ENCODE peak calls at places on chromosomes 3 and 15, in nine cellular contexts. One of them, this sample, is unnamed.
A peak's percentile ranks its signal among the peaks of the same experiment; 100 is the strongest.

GRCh38 chr15:70486451-70487379 is 276.6 kb downstream of the UACA start:
- DNase-seq in endothelial cell: no peak
- DNase-seq in putamen: no peak
- DNase-seq in RPMI7951: peak; percentile 99
- DNase-seq in cardiac fibroblast: peak; percentile 88
- DNase-seq in EL: peak; percentile 77
- DNase-seq in neural crest cell: no peak
- DNase-seq in H9: no peak
- DNase-seq in activated CD4-positive, alpha-beta T cell treated with anti-CD3 and anti-CD28 coated beads, Interleukin-2, amount 50 U/mL, for 4 hours: peak; percentile 46
- DNase-seq in this sample: peak; percentile 51

GRCh38 chr3:62101488-62101887 is 271.9 kb downstream of the FEZF2 start:
- DNase-seq in EL: no peak
- DNase-seq in RPMI7951: peak; percentile 60
- DNase-seq in putamen: no peak
- DNase-seq in neural crest cell: no peak
- DNase-seq in activated CD4-positive, alpha-beta T cell treated with anti-CD3 and anti-CD28 coated beads, Interleukin-2, amount 50 U/mL, for 4 hours: no peak
- DNase-seq in H9: no peak
- DNase-seq in endothelial cell: no peak
- DNase-seq in cardiac fibroblast: peak; percentile 32
- DNase-seq in this sample: no peak

GRCh38 chr3:79598594-79598993 is 169.2 kb downstream of the ROBO1 start:
- DNase-seq in RPMI7951: no peak
- DNase-seq in putamen: no peak
- DNase-seq in neural crest cell: no peak
- DNase-seq in H9: no peak
- DNase-seq in endothelial cell: peak; percentile 18
- DNase-seq in activated CD4-positive, alpha-beta T cell treated with anti-CD3 and anti-CD28 coated beads, Interleukin-2, amount 50 U/mL, for 4 hours: no peak
- DNase-seq in cardiac fibroblast: peak; percentile 0
- DNase-seq in EL: no peak
- DNase-seq in this sample: no peak

GRCh38 chr3:66592927-66593625 is 92.3 kb upstream of the LRIG1 start:
- DNase-seq in cardiac fibroblast: no peak
- DNase-seq in neural crest cell: no peak
- DNase-seq in endothelial cell: no peak
- DNase-seq in RPMI7951: no peak
- DNase-seq in H9: no peak
- DNase-seq in putamen: no peak
- DNase-seq in EL: no peak
- DNase-seq in activated CD4-positive, alpha-beta T cell treated with anti-CD3 and anti-CD28 coated beads, Interleukin-2, amount 50 U/mL, for 4 hours: no peak
- DNase-seq in this sample: no peak

GRCh38 chr3:46736006-46736872 is 18.6 kb upstream of the PRSS50 start:
- DNase-seq in endothelial cell: no peak
- DNase-seq in H9: peak; percentile 31
- DNase-seq in cardiac fibroblast: no peak
- DNase-seq in neural crest cell: no peak
- DNase-seq in activated CD4-positive, alpha-beta T cell treated with anti-CD3 and anti-CD28 coated beads, Interleukin-2, amount 50 U/mL, for 4 hours: no peak
- DNase-seq in EL: no peak
- DNase-seq in putamen: no peak
- DNase-seq in RPMI7951: no peak
- DNase-seq in this sample: no peak

GRCh38 chr3:141431411-141432378 is 55.1 kb upstream of the RASA2 start:
- DNase-seq in cardiac fibroblast: no peak
- DNase-seq in endothelial cell: no peak
- DNase-seq in EL: no peak
- DNase-seq in activated CD4-positive, alpha-beta T cell treated with anti-CD3 and anti-CD28 coated beads, Interleukin-2, amount 50 U/mL, for 4 hours: no peak
- DNase-seq in putamen: peak; percentile 83
- DNase-seq in neural crest cell: no peak
- DNase-seq in RPMI7951: no peak
- DNase-seq in H9: no peak
- DNase-seq in this sample: no peak

GRCh38 chr3:58666683-58667082 is at the start of gene FAM3D:
- DNase-seq in H9: no peak
- DNase-seq in cardiac fibroblast: no peak
- DNase-seq in putamen: no peak
- DNase-seq in EL: no peak
- DNase-seq in endothelial cell: no peak
- DNase-seq in RPMI7951: no peak
- DNase-seq in activated CD4-positive, alpha-beta T cell treated with anti-CD3 and anti-CD28 coated beads, Interleukin-2, amount 50 U/mL, for 4 hours: no peak
- DNase-seq in neural crest cell: no peak
- DNase-seq in this sample: no peak

GRCh38 chr15:98678484-98678883 is 30.1 kb downstream of the IGF1R start:
- DNase-seq in RPMI7951: no peak
- DNase-seq in endothelial cell: no peak
- DNase-seq in putamen: no peak
- DNase-seq in activated CD4-positive, alpha-beta T cell treated with anti-CD3 and anti-CD28 coated beads, Interleukin-2, amount 50 U/mL, for 4 hours: no peak
- DNase-seq in cardiac fibroblast: no peak
- DNase-seq in neural crest cell: no peak
- DNase-seq in EL: no peak
- DNase-seq in H9: no peak
- DNase-seq in this sample: no peak

GRCh38 chr3:17158941-17159682 is 274.4 kb downstream of the PLCL2 start:
- DNase-seq in cardiac fibroblast: no peak
- DNase-seq in EL: no peak
- DNase-seq in neural crest cell: no peak
- DNase-seq in RPMI7951: no peak
- DNase-seq in activated CD4-positive, alpha-beta T cell treated with anti-CD3 and anti-CD28 coated beads, Interleukin-2, amount 50 U/mL, for 4 hours: no peak
- DNase-seq in putamen: no peak
- DNase-seq in endothelial cell: no peak
- DNase-seq in H9: no peak
- DNase-seq in this sample: no peak

GRCh38 chr3:139552632-139553335 is 13.2 kb upstream of the RBP1 start:
- DNase-seq in activated CD4-positive, alpha-beta T cell treated with anti-CD3 and anti-CD28 coated beads, Interleukin-2, amount 50 U/mL, for 4 hours: no peak
- DNase-seq in neural crest cell: no peak
- DNase-seq in cardiac fibroblast: no peak
- DNase-seq in endothelial cell: no peak
- DNase-seq in H9: no peak
- DNase-seq in putamen: no peak
- DNase-seq in RPMI7951: no peak
- DNase-seq in EL: no peak
- DNase-seq in this sample: no peak

GRCh38 chr15:41914406-41914805 is 20.6 kb upstream of the SPTBN5 start:
- DNase-seq in putamen: no peak
- DNase-seq in activated CD4-positive, alpha-beta T cell treated with anti-CD3 and anti-CD28 coated beads, Interleukin-2, amount 50 U/mL, for 4 hours: no peak
- DNase-seq in EL: no peak
- DNase-seq in endothelial cell: no peak
- DNase-seq in neural crest cell: no peak
- DNase-seq in RPMI7951: peak; percentile 51
- DNase-seq in cardiac fibroblast: no peak
- DNase-seq in H9: no peak
- DNase-seq in this sample: no peak

GRCh38 chr3:161475905-161476304 is 20.7 kb upstream of the OTOL1 start:
- DNase-seq in EL: peak; percentile 15
- DNase-seq in cardiac fibroblast: no peak
- DNase-seq in neural crest cell: no peak
- DNase-seq in endothelial cell: no peak
- DNase-seq in activated CD4-positive, alpha-beta T cell treated with anti-CD3 and anti-CD28 coated beads, Interleukin-2, amount 50 U/mL, for 4 hours: no peak
- DNase-seq in RPMI7951: no peak
- DNase-seq in H9: no peak
- DNase-seq in putamen: no peak
- DNase-seq in this sample: peak; percentile 13

GRCh38 chr3:90091557-90091956 is 984.1 kb downstream of the EPHA3 start:
- DNase-seq in RPMI7951: peak; percentile 4
- DNase-seq in activated CD4-positive, alpha-beta T cell treated with anti-CD3 and anti-CD28 coated beads, Interleukin-2, amount 50 U/mL, for 4 hours: no peak
- DNase-seq in neural crest cell: peak; percentile 26
- DNase-seq in cardiac fibroblast: peak; percentile 92
- DNase-seq in endothelial cell: peak; percentile 37
- DNase-seq in putamen: peak; percentile 25
- DNase-seq in EL: no peak
- DNase-seq in H9: peak; percentile 43
- DNase-seq in this sample: no peak

GRCh38 chr3:156837130-156837529 is 11.0 kb downstream of the LEKR1 start:
- DNase-seq in H9: no peak
- DNase-seq in cardiac fibroblast: no peak
- DNase-seq in neural crest cell: no peak
- DNase-seq in activated CD4-positive, alpha-beta T cell treated with anti-CD3 and anti-CD28 coated beads, Interleukin-2, amount 50 U/mL, for 4 hours: no peak
- DNase-seq in endothelial cell: no peak
- DNase-seq in EL: peak; percentile 75
- DNase-seq in putamen: no peak
- DNase-seq in RPMI7951: peak; percentile 73
- DNase-seq in this sample: no peak

GRCh38 chr3:192833177-192833890 is 84.3 kb downstream of the MB21D2 start:
- DNase-seq in endothelial cell: no peak
- DNase-seq in RPMI7951: peak; percentile 78
- DNase-seq in EL: peak; percentile 80
- DNase-seq in neural crest cell: no peak
- DNase-seq in activated CD4-positive, alpha-beta T cell treated with anti-CD3 and anti-CD28 coated beads, Interleukin-2, amount 50 U/mL, for 4 hours: no peak
- DNase-seq in putamen: no peak
- DNase-seq in H9: no peak
- DNase-seq in cardiac fibroblast: peak; percentile 82
- DNase-seq in this sample: no peak

GRCh38 chr15:31339558-31339895 is 12.9 kb downstream of the KLF13 start:
- DNase-seq in activated CD4-positive, alpha-beta T cell treated with anti-CD3 and anti-CD28 coated beads, Interleukin-2, amount 50 U/mL, for 4 hours: no peak
- DNase-seq in putamen: no peak
- DNase-seq in endothelial cell: no peak
- DNase-seq in EL: no peak
- DNase-seq in neural crest cell: no peak
- DNase-seq in cardiac fibroblast: no peak
- DNase-seq in H9: no peak
- DNase-seq in RPMI7951: no peak
- DNase-seq in this sample: no peak

GRCh38 chr15:87609474-87609873 is 647.1 kb downstream of the NTRK3 start:
- DNase-seq in cardiac fibroblast: peak; percentile 97
- DNase-seq in putamen: no peak
- DNase-seq in EL: peak; percentile 85
- DNase-seq in RPMI7951: peak; percentile 99
- DNase-seq in H9: no peak
- DNase-seq in activated CD4-positive, alpha-beta T cell treated with anti-CD3 and anti-CD28 coated beads, Interleukin-2, amount 50 U/mL, for 4 hours: no peak
- DNase-seq in endothelial cell: no peak
- DNase-seq in neural crest cell: no peak
- DNase-seq in this sample: no peak

GRCh38 chr3:46133285-46133684 is 74.8 kb downstream of the CCR1 start:
- DNase-seq in endothelial cell: no peak
- DNase-seq in putamen: no peak
- DNase-seq in neural crest cell: no peak
- DNase-seq in EL: no peak
- DNase-seq in H9: no peak
- DNase-seq in RPMI7951: no peak
- DNase-seq in activated CD4-positive, alpha-beta T cell treated with anti-CD3 and anti-CD28 coated beads, Interleukin-2, amount 50 U/mL, for 4 hours: no peak
- DNase-seq in cardiac fibroblast: no peak
- DNase-seq in this sample: no peak

GRCh38 chr3:125143982-125144652 is 68.4 kb downstream of the SLC12A8 start:
- DNase-seq in neural crest cell: no peak
- DNase-seq in H9: no peak
- DNase-seq in RPMI7951: peak; percentile 41
- DNase-seq in putamen: no peak
- DNase-seq in activated CD4-positive, alpha-beta T cell treated with anti-CD3 and anti-CD28 coated beads, Interleukin-2, amount 50 U/mL, for 4 hours: no peak
- DNase-seq in endothelial cell: no peak
- DNase-seq in EL: peak; percentile 50
- DNase-seq in cardiac fibroblast: peak; percentile 84
- DNase-seq in this sample: no peak

GRCh38 chr3:64549869-64550268 is 137.9 kb downstream of the ADAMTS9 start:
- DNase-seq in EL: no peak
- DNase-seq in H9: no peak
- DNase-seq in cardiac fibroblast: no peak
- DNase-seq in neural crest cell: no peak
- DNase-seq in endothelial cell: no peak
- DNase-seq in activated CD4-positive, alpha-beta T cell treated with anti-CD3 and anti-CD28 coated beads, Interleukin-2, amount 50 U/mL, for 4 hours: no peak
- DNase-seq in RPMI7951: no peak
- DNase-seq in putamen: no peak
- DNase-seq in this sample: no peak